ENCODE peak calls at places on chromosome 10, in ten cellular contexts. X, P, A, G, N, D, H, K, B and Y are unnamed samples.

GRCh38 chr10:18713077-18713476 is 53.8 kb downstream of the ARL5B start:
- DNase-seq in X (peak), P (peak), A (no peak), G (peak), N (no peak), D (no peak), H (no peak), K (peak), B (no peak), Y (no peak)

GRCh38 chr10:106424076-106424475 is 740.4 kb downstream of the SORCS1 start:
- DNase-seq in X (no peak), P (no peak), A (no peak), G (no peak), N (no peak), D (no peak), H (no peak), K (peak), B (no peak), Y (no peak)

GRCh38 chr10:75708060-75708459 is 276.6 kb downstream of the LRMDA start:
- DNase-seq in X (no peak), P (no peak), A (no peak), G (peak), N (no peak), D (no peak), H (no peak), K (no peak), B (no peak), Y (no peak)

GRCh38 chr10:133100706-133101463 is 13.2 kb downstream of the ADGRA1 start:
- DNase-seq in X (peak), P (no peak), A (peak), G (peak), N (peak), D (no peak), H (no peak), K (no peak), B (peak), Y (no peak)

GRCh38 chr10:110437761-110438341 is 59.9 kb upstream of the DUSP5 start:
- DNase-seq in X (no peak), P (no peak), A (no peak), G (no peak), N (no peak), D (no peak), H (no peak), K (no peak), B (no peak), Y (no peak)

GRCh38 chr10:80468002-80468401 is 13.9 kb downstream of the TSPAN14 start:
- DNase-seq in X (no peak), P (no peak), A (no peak), G (no peak), N (peak), D (no peak), H (peak), K (no peak), B (peak), Y (no peak)

GRCh38 chr10:123103944-123104343 is 31.8 kb upstream of the HMX3 start:
- DNase-seq in X (no peak), P (no peak), A (no peak), G (no peak), N (no peak), D (no peak), H (no peak), K (no peak), B (no peak), Y (no peak)

GRCh38 chr10:25300073-25300472 is 125.3 kb downstream of the GPR158 start:
- DNase-seq in X (no peak), P (no peak), A (no peak), G (no peak), N (no peak), D (no peak), H (no peak), K (no peak), B (no peak), Y (no peak)

GRCh38 chr10:121240011-121240410 is 358.2 kb downstream of the FGFR2 start:
- DNase-seq in X (no peak), P (no peak), A (no peak), G (peak), N (peak), D (no peak), H (no peak), K (no peak), B (peak), Y (peak)

GRCh38 chr10:87675396-87676376 is 16.0 kb downstream of the PAPSS2 start:
- DNase-seq in X (peak), P (peak), A (no peak), G (no peak), N (no peak), D (no peak), H (no peak), K (peak), B (no peak), Y (no peak)

GRCh38 chr10:3372284-3372683 is 199.7 kb upstream of the PITRM1 start:
- DNase-seq in X (no peak), P (no peak), A (no peak), G (no peak), N (no peak), D (no peak), H (no peak), K (peak), B (peak), Y (no peak)

GRCh38 chr10:92690211-92691041 is 671 bp downstream of the HHEX start:
- DNase-seq in X (peak), P (no peak), A (no peak), G (peak), N (peak), D (no peak), H (peak), K (peak), B (peak), Y (peak)

GRCh38 chr10:84542552-84542951 is 214.2 kb downstream of the CCSER2 start:
- DNase-seq in X (no peak), P (no peak), A (no peak), G (no peak), N (no peak), D (no peak), H (no peak), K (no peak), B (no peak), Y (no peak)

GRCh38 chr10:4557469-4557868 is 268.5 kb upstream of the AKR1E2 start:
- DNase-seq in X (no peak), P (no peak), A (no peak), G (no peak), N (no peak), D (no peak), H (no peak), K (no peak), B (no peak), Y (no peak)

GRCh38 chr10:113303747-113304146 is 249.1 kb upstream of the HABP2 start:
- DNase-seq in X (no peak), P (no peak), A (no peak), G (peak), N (no peak), D (no peak), H (no peak), K (peak), B (no peak), Y (no peak)

GRCh38 chr10:93742633-93743349 is 14.9 kb upstream of the LGI1 start:
- DNase-seq in X (no peak), P (no peak), A (no peak), G (no peak), N (no peak), D (no peak), H (no peak), K (no peak), B (no peak), Y (no peak)

GRCh38 chr10:107880185-107880584 is 715.7 kb upstream of the SORCS1 start:
- DNase-seq in X (no peak), P (no peak), A (no peak), G (no peak), N (no peak), D (no peak), H (no peak), K (no peak), B (no peak), Y (no peak)

GRCh38 chr10:11110499-11110898 is 92.8 kb downstream of the CELF2 start:
- DNase-seq in X (no peak), P (no peak), A (no peak), G (no peak), N (no peak), D (no peak), H (no peak), K (no peak), B (no peak), Y (no peak)

GRCh38 chr10:51960494-51960895 is 261.1 kb upstream of the CSTF2T start:
- DNase-seq in X (peak), P (peak), A (no peak), G (peak), N (no peak), D (no peak), H (no peak), K (peak), B (no peak), Y (peak)

GRCh38 chr10:86579883-86580548 is 58.4 kb upstream of the WAPL start:
- DNase-seq in X (no peak), P (no peak), A (no peak), G (no peak), N (no peak), D (no peak), H (no peak), K (no peak), B (no peak), Y (no peak)

GRCh38 chr10:77823811-77824542 is 102.6 kb downstream of the DLG5 start:
- DNase-seq in X (peak), P (no peak), A (no peak), G (no peak), N (no peak), D (no peak), H (no peak), K (no peak), B (no peak), Y (no peak)

GRCh38 chr10:77179015-77179695 is 458.5 kb downstream of the KCNMA1 start:
- DNase-seq in X (peak), P (peak), A (no peak), G (peak), N (no peak), D (no peak), H (no peak), K (peak), B (peak), Y (no peak)

GRCh38 chr10:87861953-87862643 is 1.2 kb downstream of the KLLN start:
- DNase-seq in X (peak), P (peak), A (peak), G (peak), N (peak), D (peak), H (peak), K (peak), B (peak), Y (peak)

GRCh38 chr10:4051011-4051407 is 266.0 kb upstream of the KLF6 start:
- DNase-seq in X (no peak), P (peak), A (no peak), G (no peak), N (no peak), D (no peak), H (no peak), K (peak), B (peak), Y (no peak)

GRCh38 chr10:64054392-64054791 is 533.2 kb downstream of the REEP3 start:
- DNase-seq in X (no peak), P (no peak), A (no peak), G (no peak), N (no peak), D (no peak), H (no peak), K (no peak), B (no peak), Y (no peak)

GRCh38 chr10:80699602-80700039 is 161.9 kb downstream of the SH2D4B start:
- DNase-seq in X (peak), P (peak), A (no peak), G (peak), N (peak), D (peak), H (peak), K (peak), B (peak), Y (peak)

GRCh38 chr10:53135213-53135896 is 362.8 kb upstream of the MBL2 start:
- DNase-seq in X (peak), P (no peak), A (no peak), G (peak), N (no peak), D (no peak), H (no peak), K (no peak), B (no peak), Y (no peak)

GRCh38 chr10:18795549-18795948 is 136.3 kb downstream of the ARL5B start:
- DNase-seq in X (no peak), P (no peak), A (no peak), G (no peak), N (no peak), D (no peak), H (no peak), K (no peak), B (no peak), Y (no peak)

GRCh38 chr10:35638116-35638515 is 4.0 kb downstream of the FZD8 start:
- DNase-seq in X (no peak), P (no peak), A (no peak), G (no peak), N (no peak), D (no peak), H (no peak), K (no peak), B (no peak), Y (no peak)

GRCh38 chr10:80158598-80159127 is 26.1 kb downstream of the PLAC9 start:
- DNase-seq in X (peak), P (peak), A (peak), G (peak), N (no peak), D (no peak), H (no peak), K (peak), B (peak), Y (peak)

GRCh38 chr10:61793760-61794713 is 107.5 kb upstream of the ARID5B start:
- DNase-seq in X (peak), P (peak), A (peak), G (no peak), N (no peak), D (no peak), H (no peak), K (peak), B (no peak), Y (peak)

GRCh38 chr10:62454696-62455451 is 80.7 kb downstream of the ZNF365 start:
- DNase-seq in X (peak), P (peak), A (no peak), G (peak), N (no peak), D (no peak), H (no peak), K (peak), B (peak), Y (peak)

GRCh38 chr10:90450797-90451196 is 407.0 kb downstream of the HTR7 start:
- DNase-seq in X (no peak), P (no peak), A (no peak), G (no peak), N (no peak), D (no peak), H (no peak), K (no peak), B (no peak), Y (no peak)